ENCODE peak calls at places on chromosomes 2 and 18, in six cellular contexts. One of them, this sample, is unnamed.
A peak's percentile ranks its signal among the peaks of the same experiment; 100 is the strongest.

GRCh38 chr2:15964936-15965563 is 24.7 kb downstream of the MYCN start:
- DNase-seq in neural progenitor cell: no peak
- DNase-seq in CD4-positive, CD25-positive, alpha-beta regulatory T cell: no peak
- DNase-seq in K562: no peak
- DNase-seq in tibial artery: no peak
- DNase-seq in colonic mucosa: no peak
- DNase-seq in this sample: peak; percentile 62

GRCh38 chr2:62217421-62217820 is 21.5 kb downstream of the B3GNT2 start:
- DNase-seq in neural progenitor cell: no peak
- DNase-seq in CD4-positive, CD25-positive, alpha-beta regulatory T cell: no peak
- DNase-seq in K562: no peak
- DNase-seq in tibial artery: no peak
- DNase-seq in colonic mucosa: no peak
- DNase-seq in this sample: no peak

GRCh38 chr2:73128841-73129535 is 16.2 kb upstream of the RAB11FIP5 start:
- DNase-seq in neural progenitor cell: no peak
- DNase-seq in CD4-positive, CD25-positive, alpha-beta regulatory T cell: no peak
- DNase-seq in K562: no peak
- DNase-seq in tibial artery: no peak
- DNase-seq in colonic mucosa: no peak
- DNase-seq in this sample: no peak

GRCh38 chr2:178237488-178238143 is 43.3 kb downstream of the OSBPL6 start:
- DNase-seq in neural progenitor cell: no peak
- DNase-seq in CD4-positive, CD25-positive, alpha-beta regulatory T cell: no peak
- DNase-seq in K562: no peak
- DNase-seq in tibial artery: no peak
- DNase-seq in colonic mucosa: no peak
- DNase-seq in this sample: no peak

GRCh38 chr2:96927420-96928171 is 57.7 kb upstream of the SEMA4C start:
- DNase-seq in neural progenitor cell: no peak
- DNase-seq in CD4-positive, CD25-positive, alpha-beta regulatory T cell: no peak
- DNase-seq in K562: no peak
- DNase-seq in tibial artery: peak; percentile 55
- DNase-seq in colonic mucosa: no peak
- DNase-seq in this sample: peak; percentile 32

GRCh38 chr2:17296676-17297075 is 221.6 kb downstream of the RAD51AP2 start:
- DNase-seq in neural progenitor cell: no peak
- DNase-seq in CD4-positive, CD25-positive, alpha-beta regulatory T cell: no peak
- DNase-seq in K562: no peak
- DNase-seq in tibial artery: no peak
- DNase-seq in colonic mucosa: no peak
- DNase-seq in this sample: no peak

GRCh38 chr2:105364436-105365139 is 27.2 kb downstream of the C2orf49 start:
- DNase-seq in neural progenitor cell: no peak
- DNase-seq in CD4-positive, CD25-positive, alpha-beta regulatory T cell: no peak
- DNase-seq in K562: no peak
- DNase-seq in tibial artery: no peak
- DNase-seq in colonic mucosa: no peak
- DNase-seq in this sample: no peak

GRCh38 chr2:220736778-220737177 is 835.3 kb downstream of the EPHA4 start:
- DNase-seq in neural progenitor cell: no peak
- DNase-seq in CD4-positive, CD25-positive, alpha-beta regulatory T cell: no peak
- DNase-seq in K562: no peak
- DNase-seq in tibial artery: no peak
- DNase-seq in colonic mucosa: no peak
- DNase-seq in this sample: no peak

GRCh38 chr2:234725528-234726264 is 226.1 kb upstream of the SH3BP4 start:
- DNase-seq in neural progenitor cell: no peak
- DNase-seq in CD4-positive, CD25-positive, alpha-beta regulatory T cell: no peak
- DNase-seq in K562: no peak
- DNase-seq in tibial artery: no peak
- DNase-seq in colonic mucosa: peak; percentile 62
- DNase-seq in this sample: no peak

GRCh38 chr2:28155627-28156026 is 237.0 kb upstream of the FOSL2 start:
- DNase-seq in neural progenitor cell: peak; percentile 58
- DNase-seq in CD4-positive, CD25-positive, alpha-beta regulatory T cell: no peak
- DNase-seq in K562: peak; percentile 55
- DNase-seq in tibial artery: no peak
- DNase-seq in colonic mucosa: no peak
- DNase-seq in this sample: peak; percentile 62

GRCh38 chr2:190882831-190883582 is 2.4 kb downstream of the GLS start:
- DNase-seq in neural progenitor cell: peak; percentile 40
- DNase-seq in CD4-positive, CD25-positive, alpha-beta regulatory T cell: no peak
- DNase-seq in K562: no peak
- DNase-seq in tibial artery: no peak
- DNase-seq in colonic mucosa: no peak
- DNase-seq in this sample: peak; percentile 23

GRCh38 chr18:70333757-70334156 is 44.9 kb downstream of the SOCS6 start:
- DNase-seq in neural progenitor cell: no peak
- DNase-seq in CD4-positive, CD25-positive, alpha-beta regulatory T cell: no peak
- DNase-seq in K562: no peak
- DNase-seq in tibial artery: no peak
- DNase-seq in colonic mucosa: no peak
- DNase-seq in this sample: no peak

GRCh38 chr2:15901095-15901807 is 39.1 kb upstream of the MYCN start:
- DNase-seq in neural progenitor cell: no peak
- DNase-seq in CD4-positive, CD25-positive, alpha-beta regulatory T cell: no peak
- DNase-seq in K562: no peak
- DNase-seq in tibial artery: no peak
- DNase-seq in colonic mucosa: no peak
- DNase-seq in this sample: no peak

GRCh38 chr18:45656194-45656593 is 40.9 kb downstream of the SLC14A2 start:
- DNase-seq in neural progenitor cell: no peak
- DNase-seq in CD4-positive, CD25-positive, alpha-beta regulatory T cell: no peak
- DNase-seq in K562: no peak
- DNase-seq in tibial artery: no peak
- DNase-seq in colonic mucosa: no peak
- DNase-seq in this sample: no peak

GRCh38 chr2:60437080-60437765 is 116.2 kb downstream of the BCL11A start:
- DNase-seq in neural progenitor cell: no peak
- DNase-seq in CD4-positive, CD25-positive, alpha-beta regulatory T cell: no peak
- DNase-seq in K562: no peak
- DNase-seq in tibial artery: no peak
- DNase-seq in colonic mucosa: no peak
- DNase-seq in this sample: no peak

GRCh38 chr2:54396107-54396506 is 60.0 kb upstream of the SPTBN1 start:
- DNase-seq in neural progenitor cell: no peak
- DNase-seq in CD4-positive, CD25-positive, alpha-beta regulatory T cell: no peak
- DNase-seq in K562: no peak
- DNase-seq in tibial artery: no peak
- DNase-seq in colonic mucosa: no peak
- DNase-seq in this sample: no peak

GRCh38 chr2:84516234-84516986 is at the start of gene DNAH6:
- DNase-seq in neural progenitor cell: peak; percentile 97
- DNase-seq in CD4-positive, CD25-positive, alpha-beta regulatory T cell: peak; percentile 84
- DNase-seq in K562: peak; percentile 38
- DNase-seq in tibial artery: peak; percentile 94
- DNase-seq in colonic mucosa: peak; percentile 93
- DNase-seq in this sample: peak; percentile 72

GRCh38 chr18:63708650-63709049 is 5.9 kb downstream of the SERPINB11 start:
- DNase-seq in neural progenitor cell: no peak
- DNase-seq in CD4-positive, CD25-positive, alpha-beta regulatory T cell: no peak
- DNase-seq in K562: no peak
- DNase-seq in tibial artery: no peak
- DNase-seq in colonic mucosa: no peak
- DNase-seq in this sample: no peak

GRCh38 chr18:6370410-6370809 is 44.3 kb downstream of the L3MBTL4 start:
- DNase-seq in neural progenitor cell: no peak
- DNase-seq in CD4-positive, CD25-positive, alpha-beta regulatory T cell: no peak
- DNase-seq in K562: no peak
- DNase-seq in tibial artery: no peak
- DNase-seq in colonic mucosa: no peak
- DNase-seq in this sample: no peak

GRCh38 chr2:186532891-186533290 is 46.8 kb downstream of the ZC3H15 start:
- DNase-seq in neural progenitor cell: no peak
- DNase-seq in CD4-positive, CD25-positive, alpha-beta regulatory T cell: no peak
- DNase-seq in K562: peak; percentile 60
- DNase-seq in tibial artery: no peak
- DNase-seq in colonic mucosa: no peak
- DNase-seq in this sample: no peak

GRCh38 chr2:189285351-189285750 is 105.8 kb upstream of the COL5A2 start:
- DNase-seq in neural progenitor cell: no peak
- DNase-seq in CD4-positive, CD25-positive, alpha-beta regulatory T cell: no peak
- DNase-seq in K562: no peak
- DNase-seq in tibial artery: no peak
- DNase-seq in colonic mucosa: no peak
- DNase-seq in this sample: no peak

GRCh38 chr2:79327460-79327859 is 167.9 kb upstream of the REG3A start:
- DNase-seq in neural progenitor cell: no peak
- DNase-seq in CD4-positive, CD25-positive, alpha-beta regulatory T cell: no peak
- DNase-seq in K562: no peak
- DNase-seq in tibial artery: no peak
- DNase-seq in colonic mucosa: no peak
- DNase-seq in this sample: no peak

GRCh38 chr2:159711562-159712193 is 628 bp upstream of the MARCHF7 start:
- DNase-seq in neural progenitor cell: no peak
- DNase-seq in CD4-positive, CD25-positive, alpha-beta regulatory T cell: no peak
- DNase-seq in K562: no peak
- DNase-seq in tibial artery: no peak
- DNase-seq in colonic mucosa: no peak
- DNase-seq in this sample: no peak

GRCh38 chr18:58177886-58178470 is 134.0 kb downstream of the NEDD4L start:
- DNase-seq in neural progenitor cell: no peak
- DNase-seq in CD4-positive, CD25-positive, alpha-beta regulatory T cell: no peak
- DNase-seq in K562: no peak
- DNase-seq in tibial artery: no peak
- DNase-seq in colonic mucosa: no peak
- DNase-seq in this sample: no peak

GRCh38 chr18:58178476-58178875 is 134.4 kb downstream of the NEDD4L start:
- DNase-seq in neural progenitor cell: no peak
- DNase-seq in CD4-positive, CD25-positive, alpha-beta regulatory T cell: no peak
- DNase-seq in K562: no peak
- DNase-seq in tibial artery: no peak
- DNase-seq in colonic mucosa: no peak
- DNase-seq in this sample: no peak

GRCh38 chr18:58175122-58175687 is 131.2 kb downstream of the NEDD4L start:
- DNase-seq in neural progenitor cell: no peak
- DNase-seq in CD4-positive, CD25-positive, alpha-beta regulatory T cell: no peak
- DNase-seq in K562: peak; percentile 27
- DNase-seq in tibial artery: no peak
- DNase-seq in colonic mucosa: no peak
- DNase-seq in this sample: no peak

GRCh38 chr18:58174285-58174684 is 130.3 kb downstream of the NEDD4L start:
- DNase-seq in neural progenitor cell: no peak
- DNase-seq in CD4-positive, CD25-positive, alpha-beta regulatory T cell: no peak
- DNase-seq in K562: no peak
- DNase-seq in tibial artery: no peak
- DNase-seq in colonic mucosa: no peak
- DNase-seq in this sample: no peak

DNA sequence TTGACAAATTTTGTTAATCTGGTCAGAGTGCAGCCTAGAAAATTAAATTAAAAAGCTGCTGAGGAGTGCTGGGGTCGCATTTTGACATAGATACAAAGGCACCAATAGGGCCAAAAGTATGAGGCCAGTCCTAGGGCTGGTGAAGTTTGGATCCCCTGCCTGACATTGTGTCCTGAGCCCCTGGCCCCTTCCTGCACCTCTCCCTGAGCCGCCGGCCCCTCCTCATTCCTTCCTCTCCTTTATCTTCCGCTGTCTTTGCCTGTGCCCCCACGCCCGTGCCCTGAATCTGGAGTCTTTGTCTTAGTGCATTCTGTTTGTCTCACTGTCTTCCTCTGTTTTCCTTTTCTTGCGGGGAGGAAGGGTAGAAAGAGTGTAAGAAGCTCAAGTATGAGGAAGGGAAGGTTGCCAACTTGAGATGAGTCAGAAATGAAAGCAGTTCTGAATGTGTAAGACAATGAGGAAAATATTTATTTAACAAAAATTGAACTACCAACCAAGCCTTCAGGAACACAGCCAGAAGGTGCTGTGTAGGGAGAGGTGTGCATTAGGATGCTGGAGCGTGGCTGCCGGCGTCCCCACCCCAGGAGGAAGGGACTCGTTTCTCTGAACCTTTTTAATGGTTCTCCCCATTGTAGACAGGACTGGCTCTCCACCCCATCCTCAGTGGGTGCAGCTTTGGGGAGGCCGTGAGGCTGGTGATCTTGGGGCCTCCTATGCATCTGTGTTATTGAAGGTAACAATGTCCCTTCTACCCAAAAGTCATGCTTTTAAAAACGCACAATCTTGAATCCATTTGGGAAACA is 133.1 kb downstream of the NEDD4L start:
- DNase-seq in neural progenitor cell: peak; percentile 48
- DNase-seq in CD4-positive, CD25-positive, alpha-beta regulatory T cell: no peak
- DNase-seq in K562: no peak
- DNase-seq in tibial artery: no peak
- DNase-seq in colonic mucosa: no peak
- DNase-seq in this sample: no peak
- H3K27ac ChIP-seq in neural progenitor cell: no peak overlapping the region
- H3K27ac ChIP-seq in CD4-positive, CD25-positive, alpha-beta regulatory T cell: no peak overlapping the region
- H3K27ac ChIP-seq in K562: no peak overlapping the region
- H3K27ac ChIP-seq in tibial artery: no peak overlapping the region
- H3K27ac ChIP-seq in colonic mucosa: no peak overlapping the region
- H3K27ac ChIP-seq in this sample: no peak overlapping the region

GRCh38 chr2:203591642-203592041 is 56.5 kb upstream of the RAPH1 start:
- DNase-seq in neural progenitor cell: no peak
- DNase-seq in CD4-positive, CD25-positive, alpha-beta regulatory T cell: no peak
- DNase-seq in K562: no peak
- DNase-seq in tibial artery: no peak
- DNase-seq in colonic mucosa: no peak
- DNase-seq in this sample: no peak
- H3K27me3 ChIP-seq in neural progenitor cell: no peaks in the 10 kb centered on the region
- H3K27me3 ChIP-seq in CD4-positive, CD25-positive, alpha-beta regulatory T cell: no peaks in the 10 kb centered on the region
- H3K27me3 ChIP-seq in K562: peaks cover 11% of the 10 kb centered on the region
- H3K27me3 ChIP-seq in tibial artery: no peaks in the 10 kb centered on the region
- H3K27me3 ChIP-seq in colonic mucosa: no peaks in the 10 kb centered on the region
- H3K27me3 ChIP-seq in this sample: no peaks in the 10 kb centered on the region

DNA sequence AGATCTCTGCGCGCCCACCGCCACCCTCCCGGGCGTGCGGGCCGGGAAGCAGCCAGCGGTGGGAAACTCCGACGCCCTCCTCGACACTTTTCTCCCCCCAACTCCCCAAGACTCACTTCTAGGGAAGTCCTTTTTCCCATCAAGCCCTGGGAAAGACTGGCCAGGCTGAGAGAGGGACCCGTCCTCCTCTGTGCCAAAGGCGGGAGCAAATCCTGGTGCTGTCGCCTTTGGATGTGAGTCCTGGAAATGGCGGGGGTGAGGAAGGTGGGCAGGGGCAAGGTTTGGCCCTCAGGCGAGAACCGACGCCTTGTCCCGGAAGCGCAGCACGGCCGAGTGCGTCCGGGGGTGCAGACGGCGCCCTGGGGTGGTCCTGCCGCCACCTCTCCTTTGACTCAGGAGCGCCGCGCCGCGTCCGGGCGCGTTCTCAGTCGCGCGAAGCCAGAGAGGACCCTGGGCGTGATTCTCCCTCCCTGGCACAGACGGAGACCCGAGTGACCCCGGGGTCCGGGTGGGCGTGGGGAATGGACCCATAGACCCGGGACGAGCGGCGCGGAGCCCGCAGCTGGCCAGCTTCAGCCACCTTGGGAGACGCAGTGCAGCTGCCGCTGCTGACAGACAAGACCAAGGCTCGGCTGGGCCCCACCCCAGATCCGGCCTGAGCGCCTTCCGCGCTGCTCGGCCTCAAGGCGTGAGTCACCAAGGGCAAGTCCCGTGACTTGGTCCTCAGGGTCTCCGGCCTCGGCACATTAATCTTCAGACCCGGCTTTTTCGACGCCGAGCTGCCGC is 3.5 kb upstream of the LBX2 start:
- DNase-seq in neural progenitor cell: peak; percentile 54
- DNase-seq in CD4-positive, CD25-positive, alpha-beta regulatory T cell: no peak
- DNase-seq in K562: peak; percentile 91
- DNase-seq in tibial artery: peak; percentile 87
- DNase-seq in colonic mucosa: peak; percentile 90
- DNase-seq in this sample: no peak
- H3K27ac ChIP-seq in neural progenitor cell: no peak overlapping the region
- H3K27ac ChIP-seq in CD4-positive, CD25-positive, alpha-beta regulatory T cell: no peak overlapping the region
- H3K27ac ChIP-seq in K562: peak overlapping the region; percentile 79
- H3K27ac ChIP-seq in tibial artery: peak overlapping the region; percentile 27
- H3K27ac ChIP-seq in colonic mucosa: peak overlapping the region; percentile 78
- H3K27ac ChIP-seq in this sample: peak overlapping the region; percentile 71

GRCh38 chr2:36477744-36478143 is 120.2 kb downstream of the FEZ2 start:
- DNase-seq in neural progenitor cell: no peak
- DNase-seq in CD4-positive, CD25-positive, alpha-beta regulatory T cell: no peak
- DNase-seq in K562: no peak
- DNase-seq in tibial artery: no peak
- DNase-seq in colonic mucosa: no peak
- DNase-seq in this sample: no peak
- H3K27me3 ChIP-seq in neural progenitor cell: no peaks in the 10 kb centered on the region
- H3K27me3 ChIP-seq in CD4-positive, CD25-positive, alpha-beta regulatory T cell: no peaks in the 10 kb centered on the region
- H3K27me3 ChIP-seq in K562: no peaks in the 10 kb centered on the region
- H3K27me3 ChIP-seq in tibial artery: no peaks in the 10 kb centered on the region
- H3K27me3 ChIP-seq in colonic mucosa: no peaks in the 10 kb centered on the region
- H3K27me3 ChIP-seq in this sample: no peaks in the 10 kb centered on the region

This sample was measured in WERI-Rb-1.